ENCODE peak calls at places on chromosomes 12 and 14, in four cellular contexts. O, Q, B and P are unnamed samples.

GRCh38 chr12:59650594-59651229 is 54.9 kb downstream of the SLC16A7 start:
- DNase-seq in O (no peak), Q (no peak), B (no peak), P (peak)

GRCh38 chr12:54040148-54040494 is 7.3 kb downstream of the HOXC5 start:
- DNase-seq in O (no peak), Q (no peak), B (peak), P (peak)

GRCh38 chr14:91888641-91889476 is 21.5 kb upstream of the TC2N start:
- DNase-seq in O (no peak), Q (no peak), B (no peak), P (no peak)

GRCh38 chr14:57408634-57409033 is 18.2 kb downstream of the NAA30 start:
- DNase-seq in O (no peak), Q (no peak), B (no peak), P (no peak)

GRCh38 chr14:43410631-43411030 is 1096.5 kb downstream of the FSCB start:
- DNase-seq in O (no peak), Q (no peak), B (no peak), P (no peak)

GRCh38 chr14:63276016-63276415 is 42.7 kb downstream of the GPHB5 start:
- DNase-seq in O (no peak), Q (no peak), B (no peak), P (no peak)

GRCh38 chr12:52370906-52371608 is 3.8 kb upstream of the KRT85 start:
- DNase-seq in O (no peak), Q (no peak), B (no peak), P (no peak)

GRCh38 chr12:12301122-12301521 is 34.3 kb upstream of the LRP6 start:
- DNase-seq in O (no peak), Q (no peak), B (no peak), P (no peak)

GRCh38 chr12:121061831-121062230 is 22.8 kb upstream of the OASL start:
- DNase-seq in O (peak), Q (no peak), B (no peak), P (no peak)

GRCh38 chr12:131621701-131622421 is 89.0 kb upstream of the SFSWAP start:
- DNase-seq in O (no peak), Q (no peak), B (no peak), P (no peak)

GRCh38 chr12:4355843-4356327 is 23.6 kb downstream of the FGF23 start:
- DNase-seq in O (peak), Q (no peak), B (peak), P (peak)

GRCh38 chr12:42684171-42685071 is 94.9 kb upstream of the PRICKLE1 start:
- DNase-seq in O (no peak), Q (no peak), B (no peak), P (no peak)

GRCh38 chr14:44963775-44964380 is 1.9 kb downstream of the TOGARAM1 start:
- DNase-seq in O (peak), Q (no peak), B (no peak), P (no peak)

GRCh38 chr12:115109863-115110262 is 425.9 kb upstream of the TBX3 start:
- DNase-seq in O (no peak), Q (no peak), B (no peak), P (no peak)

GRCh38 chr12:119989619-119990381 is 764 bp downstream of the BICDL1 start:
- DNase-seq in O (peak), Q (no peak), B (peak), P (peak)

GRCh38 chr12:49283541-49284429 is 11.2 kb upstream of the PRPH start:
- DNase-seq in O (no peak), Q (no peak), B (no peak), P (no peak)

GRCh38 chr12:47102845-47103666 is 23.3 kb upstream of the AMIGO2 start:
- DNase-seq in O (no peak), Q (no peak), B (no peak), P (no peak)

DNA sequence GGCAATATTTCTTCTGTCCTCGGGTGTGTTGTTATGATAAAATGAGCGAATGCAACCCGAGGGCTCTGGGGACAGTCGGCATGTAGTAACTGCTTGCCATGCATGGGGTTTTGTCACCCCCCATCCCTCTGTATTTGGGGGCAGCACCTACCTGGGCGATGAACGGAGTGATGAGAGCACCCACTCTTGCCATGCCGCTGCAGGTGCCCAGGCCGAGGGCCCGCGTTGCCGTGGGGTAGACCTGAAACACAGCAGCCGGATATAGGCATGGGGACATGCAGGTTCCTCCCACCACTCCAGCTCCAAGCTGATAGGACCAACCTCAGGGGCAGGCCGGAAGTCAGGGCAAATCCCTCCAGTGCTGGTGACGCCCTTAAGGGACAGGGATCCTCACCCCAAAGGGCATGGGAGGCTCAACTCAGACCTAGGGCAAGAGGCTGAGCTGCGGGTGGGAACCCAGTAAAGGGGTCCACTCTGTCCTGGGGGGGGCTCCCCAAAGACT is 35.8 kb downstream of the DAO start:
- DNase-seq in O (no peak), Q (no peak), B (peak), P (no peak)
- TF ChIP-seq FOXK2 in O (no peak), Q (no peak), B (no peak), P (no peak)

DNA sequence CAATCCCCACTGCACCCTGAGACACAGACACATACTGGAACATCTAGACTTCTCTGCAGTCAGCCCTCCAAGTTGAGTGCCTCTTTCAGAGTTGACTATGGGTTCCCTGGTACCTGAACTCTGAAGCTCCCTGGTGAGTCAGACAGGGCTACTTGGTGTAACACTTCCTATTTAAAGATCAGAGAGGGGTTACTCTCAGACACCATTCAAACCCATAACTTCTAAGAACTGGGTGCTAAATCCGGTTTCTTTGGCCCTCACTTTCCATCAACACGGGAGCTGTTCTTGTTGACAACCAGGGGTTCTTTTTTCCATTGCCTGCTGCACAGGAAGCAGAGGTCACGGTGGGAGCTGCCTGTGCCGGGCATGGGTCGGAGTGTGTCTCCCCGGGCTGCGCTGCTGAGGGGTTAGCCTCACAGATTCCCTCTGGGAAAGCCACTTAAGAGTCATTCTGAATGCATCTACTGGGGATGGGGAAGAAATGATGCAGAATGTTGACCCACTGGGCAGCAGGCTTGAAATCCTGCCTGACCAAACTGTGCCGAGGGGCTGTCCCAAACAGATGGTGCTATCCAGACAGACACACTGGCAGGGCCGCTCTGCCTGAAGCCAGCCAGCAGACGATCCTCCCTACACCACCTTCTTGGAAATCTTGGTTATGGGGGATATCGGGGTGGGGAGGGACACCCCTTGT is 74.1 kb downstream of the PITPNM2 start:
- DNase-seq in O (no peak), Q (no peak), B (no peak), P (no peak)
- TF ChIP-seq TARDBP in O (no peak), Q (no peak), B (no peak), P (no peak)

GRCh38 chr14:90717916-90718315 is 98.3 kb downstream of the TTC7B start:
- DNase-seq in O (no peak), Q (no peak), B (no peak), P (no peak)
- TF ChIP-seq FOXK2 in O (no peak), Q (no peak), B (no peak), P (no peak)

DNA sequence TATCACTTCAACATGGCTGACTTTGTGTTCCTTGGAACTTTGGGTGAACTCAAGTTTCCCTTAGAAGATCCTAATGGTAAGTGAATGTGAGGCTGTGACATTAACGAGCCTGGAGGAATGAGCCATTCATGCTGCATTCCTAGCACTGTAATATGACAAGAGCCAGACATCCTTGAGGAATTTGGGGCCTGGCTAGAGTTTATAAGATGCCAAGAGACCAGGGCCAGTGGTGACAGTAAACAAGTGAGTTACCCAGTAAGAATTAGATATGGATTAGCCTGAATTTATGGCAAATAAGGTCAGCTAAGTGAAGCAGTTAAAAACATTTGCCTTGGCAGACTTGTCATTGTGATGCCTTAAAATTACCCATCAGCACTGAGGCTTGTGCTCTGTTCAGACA is 232.4 kb downstream of the AKAP6 start:
- DNase-seq in O (no peak), Q (no peak), B (no peak), P (no peak)
- TF ChIP-seq TARDBP in O (no peak), Q (no peak), B (no peak), P (no peak)

GRCh38 chr12:25934461-25934860 is 24.0 kb upstream of the RASSF8 start:
- DNase-seq in O (no peak), Q (no peak), B (no peak), P (no peak)

GRCh38 chr12:25933001-25933400 is 25.5 kb upstream of the RASSF8 start:
- DNase-seq in O (no peak), Q (no peak), B (no peak), P (no peak)

GRCh38 chr12:25938581-25938980 is 19.9 kb upstream of the RASSF8 start:
- DNase-seq in O (no peak), Q (no peak), B (no peak), P (no peak)

GRCh38 chr12:25937096-25937495 is 21.4 kb upstream of the RASSF8 start:
- DNase-seq in O (no peak), Q (no peak), B (no peak), P (no peak)

GRCh38 chr12:25935355-25936144 is 22.9 kb upstream of the RASSF8 start:
- DNase-seq in O (no peak), Q (no peak), B (no peak), P (no peak)
- TF ChIP-seq FOXK2 in O (no peak), Q (no peak), B (no peak), P (no peak)